ENCODE peak calls at places on chromosomes 6 and 20, in seven cellular contexts. S, W, G, T, J, K and D are unnamed samples.

GRCh38 chr6:4108561-4109093 is 26.7 kb downstream of the ECI2 start:
- DNase-seq in S (no peak), W (no peak), G (no peak), T (no peak), J (no peak), K (no peak), D (no peak)

GRCh38 chr6:16473908-16474791 is 235.8 kb downstream of the GMPR start:
- DNase-seq in S (no peak), W (no peak), G (no peak), T (no peak), J (no peak), K (no peak), D (no peak)

GRCh38 chr6:44268095-44268628 is 2.1 kb upstream of the TMEM151B start:
- DNase-seq in S (no peak), W (no peak), G (peak), T (no peak), J (peak), K (peak), D (no peak)

GRCh38 chr6:126072172-126072571 is 85.8 kb downstream of the TRMT11 start:
- DNase-seq in S (no peak), W (no peak), G (no peak), T (no peak), J (no peak), K (no peak), D (no peak)

GRCh38 chr20:63369724-63370622 is 8.8 kb upstream of the CHRNA4 start:
- DNase-seq in S (no peak), W (no peak), G (peak), T (no peak), J (no peak), K (no peak), D (no peak)

GRCh38 chr20:17427646-17428045 is 103.5 kb downstream of the BFSP1 start:
- DNase-seq in S (no peak), W (no peak), G (no peak), T (no peak), J (no peak), K (no peak), D (no peak)

GRCh38 chr20:47493175-47493953 is 8.3 kb upstream of the NCOA3 start:
- DNase-seq in S (no peak), W (peak), G (no peak), T (peak), J (peak), K (peak), D (no peak)

GRCh38 chr20:35831029-35831428 is 59.2 kb downstream of the PHF20 start:
- DNase-seq in S (no peak), W (no peak), G (no peak), T (no peak), J (peak), K (no peak), D (no peak)

GRCh38 chr6:124859366-124859765 is 102.9 kb upstream of the RNF217 start:
- DNase-seq in S (no peak), W (no peak), G (no peak), T (no peak), J (no peak), K (no peak), D (no peak)
- TF ChIP-seq CTCF in S (no peak), W (no peak), G (no peak), T (no peak), J (no peak), K (no peak), D (no peak)

DNA sequence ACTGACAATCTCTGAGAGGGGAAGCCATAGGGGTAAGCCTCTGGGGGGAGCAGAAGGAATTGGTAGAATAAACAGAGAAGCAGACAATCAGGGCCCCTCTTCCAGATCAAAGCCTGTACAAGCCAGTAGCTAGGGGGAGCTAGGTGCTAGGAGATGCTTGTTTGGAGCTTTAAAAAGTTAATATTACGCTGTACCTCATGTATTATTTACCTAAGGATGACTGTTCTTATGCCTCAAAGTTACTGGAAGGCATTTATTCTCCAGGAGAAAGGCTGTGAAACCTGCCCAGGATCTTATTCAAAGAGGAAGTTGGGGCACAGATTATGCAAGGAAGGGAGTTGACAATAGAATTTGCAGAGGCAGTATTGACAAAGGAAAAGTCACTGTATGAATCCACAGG is 111.8 kb upstream of the SLC35F1 start:
- DNase-seq in S (no peak), W (no peak), G (no peak), T (no peak), J (no peak), K (no peak), D (no peak)
- TF ChIP-seq CTCF in S (no peak), W (no peak), G (no peak), T (no peak), J (no peak), K (no peak), D (no peak)

GRCh38 chr6:144647971-144648651 is 363.0 kb downstream of the UTRN start:
- DNase-seq in S (no peak), W (no peak), G (no peak), T (no peak), J (no peak), K (no peak), D (no peak)
- TF ChIP-seq CTCF in S (no peak), W (no peak), G (no peak), T (no peak), J (no peak), K (no peak), D (no peak)

DNA sequence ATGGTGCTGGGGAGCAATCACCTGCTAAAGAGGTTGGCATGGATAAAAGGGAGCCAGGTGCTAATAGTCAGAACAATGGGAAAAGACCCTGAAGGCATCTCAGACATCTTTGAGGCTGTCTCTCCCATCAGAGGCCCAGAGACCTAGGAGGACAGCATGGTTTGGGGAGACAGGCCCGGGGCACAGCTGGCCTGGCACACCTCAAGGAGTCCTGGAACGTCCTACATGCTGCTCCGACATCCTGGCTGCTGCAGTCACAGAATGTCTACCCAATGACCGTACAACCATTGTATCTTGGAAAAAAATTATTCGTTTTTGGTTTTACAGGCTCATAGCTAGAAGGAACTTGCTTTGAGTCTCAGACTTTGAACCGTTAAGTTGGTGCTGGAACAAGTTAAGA is 4.4 kb downstream of the GMDS start:
- DNase-seq in S (no peak), W (no peak), G (no peak), T (no peak), J (no peak), K (no peak), D (no peak)
- TF ChIP-seq CTCF in S (no peak), W (no peak), G (no peak), T (no peak), J (no peak), K (no peak), D (no peak)

GRCh38 chr6:107113460-107114212 is 1.7 kb downstream of the BEND3 start:
- DNase-seq in S (no peak), W (no peak), G (no peak), T (peak), J (no peak), K (no peak), D (no peak)

GRCh38 chr6:107114213-107114871 is 973 bp downstream of the BEND3 start:
- DNase-seq in S (peak), W (no peak), G (peak), T (peak), J (peak), K (peak), D (peak)

GRCh38 chr6:107116328-107116892 is 1.1 kb upstream of the BEND3 start:
- DNase-seq in S (no peak), W (no peak), G (peak), T (no peak), J (no peak), K (peak), D (no peak)

GRCh38 chr6:107115695-107116327 is 496 bp upstream of the BEND3 start:
- DNase-seq in S (peak), W (no peak), G (peak), T (no peak), J (no peak), K (peak), D (no peak)

GRCh38 chr6:107114872-107115694 is at the start of gene BEND3:
- DNase-seq in S (peak), W (no peak), G (peak), T (no peak), J (no peak), K (no peak), D (no peak)
- TF ChIP-seq CTCF in S (no peak), W (no peak), G (no peak), T (no peak), J (no peak), K (no peak), D (no peak)

GRCh38 chr6:34068462-34069044 is 77.3 kb downstream of the GRM4 start:
- DNase-seq in S (no peak), W (no peak), G (no peak), T (no peak), J (no peak), K (no peak), D (no peak)

GRCh38 chr6:34065470-34066283 is 80.2 kb downstream of the GRM4 start:
- DNase-seq in S (no peak), W (no peak), G (no peak), T (no peak), J (no peak), K (no peak), D (no peak)

GRCh38 chr6:34066284-34066571 is 79.7 kb downstream of the GRM4 start:
- DNase-seq in S (no peak), W (no peak), G (no peak), T (no peak), J (no peak), K (no peak), D (no peak)

GRCh38 chr6:34066772-34067770 is 78.8 kb downstream of the GRM4 start:
- DNase-seq in S (no peak), W (no peak), G (no peak), T (no peak), J (no peak), K (no peak), D (no peak)

GRCh38 chr6:34067814-34068213 is 78.1 kb downstream of the GRM4 start:
- DNase-seq in S (no peak), W (no peak), G (no peak), T (no peak), J (no peak), K (no peak), D (no peak)
- TF ChIP-seq CTCF in S (no peak), W (no peak), G (no peak), T (no peak), J (peak), K (no peak), D (peak)

GRCh38 chr20:41086402-41087324 is 50.7 kb upstream of the PLCG1 start:
- DNase-seq in S (no peak), W (no peak), G (no peak), T (no peak), J (no peak), K (peak), D (no peak)

GRCh38 chr20:41089555-41089954 is 47.8 kb upstream of the PLCG1 start:
- DNase-seq in S (no peak), W (no peak), G (no peak), T (no peak), J (no peak), K (no peak), D (no peak)

GRCh38 chr20:41087777-41088176 is 49.6 kb upstream of the PLCG1 start:
- DNase-seq in S (no peak), W (no peak), G (no peak), T (no peak), J (no peak), K (no peak), D (no peak)

GRCh38 chr20:41085606-41086005 is 51.7 kb upstream of the PLCG1 start:
- DNase-seq in S (no peak), W (no peak), G (no peak), T (no peak), J (no peak), K (no peak), D (no peak)

GRCh38 chr20:41087325-41087685 is 50.0 kb upstream of the PLCG1 start:
- DNase-seq in S (no peak), W (no peak), G (no peak), T (no peak), J (no peak), K (no peak), D (no peak)
- TF ChIP-seq CTCF in S (no peak), W (no peak), G (no peak), T (no peak), J (no peak), K (no peak), D (no peak)

GRCh38 chr6:2259574-2259973 is 14.2 kb upstream of the GMDS start:
- DNase-seq in S (no peak), W (no peak), G (no peak), T (no peak), J (no peak), K (no peak), D (no peak)
- TF ChIP-seq CTCF in S (no peak), W (no peak), G (no peak), T (no peak), J (no peak), K (no peak), D (no peak)